ENCODE peak calls at places on chromosomes 13 and 19, in eight cellular contexts. One of them, this sample, is unnamed. For H3K4me1, the result is how much of the 10 kb centered on the place peaks cover.

GRCh38 chr19:55820037-55820436 is 11.8 kb downstream of the NLRP11 start:
- DNase-seq in hepatocyte: no peak
- DNase-seq in ovary: no peak
- DNase-seq in pancreas: no peak
- DNase-seq in neural progenitor cell: no peak
- DNase-seq in cardiac muscle cell: no peak
- DNase-seq in SJSA1: no peak
- DNase-seq in PC-9: no peak
- DNase-seq in this sample: no peak

GRCh38 chr19:19403373-19403901 is 2.0 kb upstream of the GATAD2A start:
- DNase-seq in hepatocyte: no peak
- DNase-seq in pancreas: no peak
- DNase-seq in SJSA1: peak
- DNase-seq in cardiac muscle cell: no peak
- DNase-seq in ovary: no peak
- DNase-seq in PC-9: peak
- DNase-seq in neural progenitor cell: no peak
- DNase-seq in this sample: no peak

GRCh38 chr19:35063940-35064818 is 22.7 kb downstream of the HPN start:
- DNase-seq in SJSA1: peak
- DNase-seq in PC-9: no peak
- DNase-seq in hepatocyte: peak
- DNase-seq in neural progenitor cell: no peak
- DNase-seq in ovary: no peak
- DNase-seq in pancreas: peak
- DNase-seq in cardiac muscle cell: no peak
- DNase-seq in this sample: no peak

GRCh38 chr19:51887522-51888498 is at the start of gene ZNF577:
- DNase-seq in cardiac muscle cell: peak
- DNase-seq in pancreas: peak
- DNase-seq in hepatocyte: peak
- DNase-seq in PC-9: no peak
- DNase-seq in SJSA1: no peak
- DNase-seq in neural progenitor cell: peak
- DNase-seq in ovary: peak
- DNase-seq in this sample: peak

GRCh38 chr19:6717036-6717435 is 3.4 kb downstream of the C3 start:
- DNase-seq in ovary: no peak
- DNase-seq in PC-9: no peak
- DNase-seq in cardiac muscle cell: no peak
- DNase-seq in neural progenitor cell: no peak
- DNase-seq in SJSA1: no peak
- DNase-seq in pancreas: no peak
- DNase-seq in hepatocyte: no peak
- DNase-seq in this sample: no peak

GRCh38 chr13:95325485-95325884 is 24.2 kb upstream of the ABCC4 start:
- DNase-seq in pancreas: no peak
- DNase-seq in PC-9: no peak
- DNase-seq in neural progenitor cell: no peak
- DNase-seq in cardiac muscle cell: no peak
- DNase-seq in ovary: no peak
- DNase-seq in SJSA1: no peak
- DNase-seq in hepatocyte: no peak
- DNase-seq in this sample: no peak

GRCh38 chr13:33229446-33230177 is 55.9 kb downstream of the STARD13 start:
- DNase-seq in pancreas: no peak
- DNase-seq in ovary: no peak
- DNase-seq in PC-9: no peak
- DNase-seq in hepatocyte: no peak
- DNase-seq in neural progenitor cell: peak
- DNase-seq in SJSA1: no peak
- DNase-seq in cardiac muscle cell: no peak
- DNase-seq in this sample: no peak

GRCh38 chr19:36152886-36153525 is 759 bp upstream of the COX7A1 start:
- DNase-seq in cardiac muscle cell: no peak
- DNase-seq in neural progenitor cell: no peak
- DNase-seq in PC-9: no peak
- DNase-seq in hepatocyte: no peak
- DNase-seq in SJSA1: no peak
- DNase-seq in ovary: no peak
- DNase-seq in pancreas: no peak
- DNase-seq in this sample: no peak

GRCh38 chr19:7242601-7243258 is 51.5 kb downstream of the INSR start:
- DNase-seq in cardiac muscle cell: no peak
- DNase-seq in neural progenitor cell: no peak
- DNase-seq in PC-9: peak
- DNase-seq in ovary: peak
- DNase-seq in pancreas: no peak
- DNase-seq in SJSA1: no peak
- DNase-seq in hepatocyte: no peak
- DNase-seq in this sample: no peak

GRCh38 chr19:37718357-37718756 is 1.2 kb downstream of the ZNF607 start:
- DNase-seq in ovary: no peak
- DNase-seq in hepatocyte: peak
- DNase-seq in PC-9: no peak
- DNase-seq in SJSA1: no peak
- DNase-seq in cardiac muscle cell: peak
- DNase-seq in neural progenitor cell: peak
- DNase-seq in pancreas: no peak
- DNase-seq in this sample: no peak

GRCh38 chr13:29861694-29862110 is 11.3 kb upstream of the UBL3 start:
- DNase-seq in SJSA1: peak
- DNase-seq in cardiac muscle cell: no peak
- DNase-seq in pancreas: no peak
- DNase-seq in neural progenitor cell: no peak
- DNase-seq in PC-9: peak
- DNase-seq in ovary: no peak
- DNase-seq in hepatocyte: peak
- DNase-seq in this sample: no peak

GRCh38 chr13:110676511-110677204 is 29.3 kb downstream of the CARS2 start:
- DNase-seq in cardiac muscle cell: no peak
- DNase-seq in SJSA1: no peak
- DNase-seq in hepatocyte: no peak
- DNase-seq in ovary: no peak
- DNase-seq in PC-9: no peak
- DNase-seq in pancreas: peak
- DNase-seq in neural progenitor cell: no peak
- DNase-seq in this sample: peak

GRCh38 chr19:45468159-45468651 is 409 bp downstream of the FOSB start:
- DNase-seq in PC-9: no peak
- DNase-seq in ovary: peak
- DNase-seq in hepatocyte: peak
- DNase-seq in cardiac muscle cell: peak
- DNase-seq in SJSA1: peak
- DNase-seq in pancreas: no peak
- DNase-seq in neural progenitor cell: peak
- DNase-seq in this sample: peak

GRCh38 chr19:51107406-51108065 is 673 bp downstream of the CTU1 start:
- DNase-seq in PC-9: no peak
- DNase-seq in neural progenitor cell: peak
- DNase-seq in ovary: no peak
- DNase-seq in hepatocyte: peak
- DNase-seq in cardiac muscle cell: no peak
- DNase-seq in SJSA1: no peak
- DNase-seq in pancreas: no peak
- DNase-seq in this sample: no peak

GRCh38 chr13:90926459-90926858 is 421.0 kb upstream of the MIR17HG start:
- DNase-seq in neural progenitor cell: no peak
- DNase-seq in pancreas: peak
- DNase-seq in ovary: no peak
- DNase-seq in hepatocyte: peak
- DNase-seq in PC-9: no peak
- DNase-seq in SJSA1: no peak
- DNase-seq in cardiac muscle cell: no peak
- DNase-seq in this sample: no peak

GRCh38 chr19:31545766-31546165 is 196.5 kb upstream of the TSHZ3 start:
- DNase-seq in hepatocyte: no peak
- DNase-seq in pancreas: no peak
- DNase-seq in SJSA1: no peak
- DNase-seq in ovary: no peak
- DNase-seq in cardiac muscle cell: no peak
- DNase-seq in neural progenitor cell: no peak
- DNase-seq in PC-9: no peak
- DNase-seq in this sample: no peak

GRCh38 chr19:3622224-3622623 is 4.4 kb downstream of the CACTIN start:
- DNase-seq in ovary: no peak
- DNase-seq in hepatocyte: no peak
- DNase-seq in cardiac muscle cell: no peak
- DNase-seq in pancreas: no peak
- DNase-seq in PC-9: no peak
- DNase-seq in neural progenitor cell: no peak
- DNase-seq in SJSA1: no peak
- DNase-seq in this sample: no peak

GRCh38 chr19:42113641-42114348 is 18.5 kb downstream of the POU2F2 start:
- DNase-seq in ovary: no peak
- DNase-seq in SJSA1: peak
- DNase-seq in cardiac muscle cell: no peak
- DNase-seq in pancreas: peak
- DNase-seq in hepatocyte: peak
- DNase-seq in PC-9: peak
- DNase-seq in neural progenitor cell: no peak
- DNase-seq in this sample: peak

GRCh38 chr13:97385854-97386253 is 48.1 kb upstream of the RAP2A start:
- DNase-seq in SJSA1: no peak
- DNase-seq in pancreas: no peak
- DNase-seq in ovary: no peak
- DNase-seq in neural progenitor cell: no peak
- DNase-seq in cardiac muscle cell: no peak
- DNase-seq in hepatocyte: no peak
- DNase-seq in PC-9: no peak
- DNase-seq in this sample: no peak

GRCh38 chr13:81207221-81207620 is 866.3 kb upstream of the SPRY2 start:
- DNase-seq in cardiac muscle cell: no peak
- DNase-seq in ovary: no peak
- DNase-seq in SJSA1: no peak
- DNase-seq in PC-9: no peak
- DNase-seq in hepatocyte: no peak
- DNase-seq in neural progenitor cell: no peak
- DNase-seq in pancreas: no peak
- DNase-seq in this sample: no peak

GRCh38 chr13:29975287-29975686 is 124.9 kb upstream of the UBL3 start:
- DNase-seq in neural progenitor cell: no peak
- DNase-seq in ovary: no peak
- DNase-seq in pancreas: no peak
- DNase-seq in hepatocyte: no peak
- DNase-seq in cardiac muscle cell: no peak
- DNase-seq in SJSA1: no peak
- DNase-seq in PC-9: no peak
- DNase-seq in this sample: no peak

GRCh38 chr19:44684892-44685847 is 13.8 kb upstream of the CEACAM16 start:
- DNase-seq in PC-9: peak
- DNase-seq in hepatocyte: peak
- DNase-seq in ovary: no peak
- DNase-seq in pancreas: no peak
- DNase-seq in cardiac muscle cell: no peak
- DNase-seq in neural progenitor cell: peak
- DNase-seq in SJSA1: peak
- DNase-seq in this sample: no peak

GRCh38 chr13:75946746-75947397 is 310.7 kb downstream of the LMO7 start:
- DNase-seq in PC-9: no peak
- DNase-seq in SJSA1: no peak
- DNase-seq in cardiac muscle cell: no peak
- DNase-seq in hepatocyte: no peak
- DNase-seq in neural progenitor cell: no peak
- DNase-seq in pancreas: no peak
- DNase-seq in ovary: no peak
- DNase-seq in this sample: no peak

DNA sequence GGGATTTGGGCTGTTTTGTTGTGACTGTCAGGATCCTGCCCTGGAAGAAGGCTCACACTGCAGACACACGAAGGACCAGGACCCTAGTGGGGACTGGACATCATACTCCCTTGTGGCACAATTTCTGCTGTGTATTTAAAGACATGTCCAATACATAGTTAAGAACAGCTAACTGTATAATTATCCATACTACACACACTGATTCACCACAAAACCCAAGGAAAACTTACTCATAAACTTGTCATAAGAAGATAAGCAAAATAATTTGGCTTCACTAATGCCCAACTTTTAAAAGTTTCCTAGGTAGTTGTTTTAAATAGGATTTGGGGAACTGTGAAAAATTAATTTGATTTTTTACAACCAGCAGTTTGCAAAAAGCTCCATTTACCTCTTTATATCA is 46.1 kb downstream of the LATS2 start:
- DNase-seq in pancreas: no peak
- DNase-seq in ovary: no peak
- DNase-seq in neural progenitor cell: no peak
- DNase-seq in hepatocyte: no peak
- DNase-seq in cardiac muscle cell: no peak
- DNase-seq in SJSA1: no peak
- DNase-seq in PC-9: no peak
- DNase-seq in this sample: no peak
- H3K4me1 ChIP-seq in pancreas: under half
- H3K4me1 ChIP-seq in ovary: under half
- H3K4me1 ChIP-seq in neural progenitor cell: under half
- H3K4me1 ChIP-seq in hepatocyte: under half
- H3K4me1 ChIP-seq in cardiac muscle cell: under half
- H3K4me1 ChIP-seq in SJSA1: half or more
- H3K4me1 ChIP-seq in PC-9: under half
- H3K4me1 ChIP-seq in this sample: under half

GRCh38 chr19:1668339-1669123 is 16.1 kb upstream of the TCF3 start:
- DNase-seq in cardiac muscle cell: peak
- DNase-seq in neural progenitor cell: peak
- DNase-seq in pancreas: no peak
- DNase-seq in SJSA1: no peak
- DNase-seq in ovary: no peak
- DNase-seq in PC-9: peak
- DNase-seq in hepatocyte: peak
- DNase-seq in this sample: no peak
- H3K4me3 ChIP-seq in cardiac muscle cell: no peak
- H3K4me3 ChIP-seq in neural progenitor cell: peak
- H3K4me3 ChIP-seq in pancreas: no peak
- H3K4me3 ChIP-seq in SJSA1: no peak
- H3K4me3 ChIP-seq in ovary: no peak
- H3K4me3 ChIP-seq in PC-9: no peak
- H3K4me3 ChIP-seq in hepatocyte: no peak
- H3K4me3 ChIP-seq in this sample: no peak

DNA sequence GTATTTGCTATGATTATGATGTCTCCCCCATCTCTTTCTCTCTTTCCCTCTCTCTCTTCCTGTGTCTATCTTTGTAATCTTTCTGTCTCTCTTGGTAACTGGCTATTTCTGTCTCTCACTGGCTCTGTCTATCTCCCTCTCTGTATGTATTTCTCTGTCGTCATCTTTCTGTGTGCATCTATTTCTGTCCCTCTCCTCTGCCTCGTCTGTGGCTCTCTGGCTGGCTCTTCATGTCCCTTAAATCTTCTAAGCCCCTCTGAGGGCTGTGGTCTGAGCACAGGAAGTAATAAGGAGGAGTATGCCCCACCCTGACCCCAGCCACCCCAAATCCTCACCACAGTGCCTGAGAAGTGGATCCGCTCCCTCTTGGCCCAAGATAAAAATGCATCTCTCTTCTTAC is 104.4 kb downstream of the DNAJC15 start:
- DNase-seq in ovary: no peak
- DNase-seq in hepatocyte: no peak
- DNase-seq in cardiac muscle cell: no peak
- DNase-seq in PC-9: no peak
- DNase-seq in SJSA1: no peak
- DNase-seq in pancreas: no peak
- DNase-seq in neural progenitor cell: no peak
- DNase-seq in this sample: no peak
- H3K4me1 ChIP-seq in ovary: under half
- H3K4me1 ChIP-seq in hepatocyte: under half
- H3K4me1 ChIP-seq in cardiac muscle cell: under half
- H3K4me1 ChIP-seq in PC-9: under half
- H3K4me1 ChIP-seq in SJSA1: under half
- H3K4me1 ChIP-seq in pancreas: under half
- H3K4me1 ChIP-seq in neural progenitor cell: under half
- H3K4me1 ChIP-seq in this sample: under half

GRCh38 chr19:18001837-18002345 is 6.1 kb upstream of the ARRDC2 start:
- DNase-seq in pancreas: no peak
- DNase-seq in hepatocyte: no peak
- DNase-seq in PC-9: no peak
- DNase-seq in neural progenitor cell: no peak
- DNase-seq in cardiac muscle cell: no peak
- DNase-seq in ovary: no peak
- DNase-seq in SJSA1: no peak
- DNase-seq in this sample: no peak
- H3K4me3 ChIP-seq in pancreas: peak
- H3K4me3 ChIP-seq in hepatocyte: peak
- H3K4me3 ChIP-seq in PC-9: peak
- H3K4me3 ChIP-seq in neural progenitor cell: no peak
- H3K4me3 ChIP-seq in cardiac muscle cell: no peak
- H3K4me3 ChIP-seq in ovary: peak
- H3K4me3 ChIP-seq in SJSA1: peak
- H3K4me3 ChIP-seq in this sample: peak

This sample was measured in aorta.